ENCODE peak calls at places on chromosomes 11 and 22, in ten cellular contexts. L is skeletal muscle cell, Y is lower leg skin, H is fibroblast of mammary gland, D is ovary, Z is choroid plexus epithelial cell, Q is astrocyte of the spinal cord, N is neural progenitor cell, P is AG10803, T is colonic mucosa. O is an unnamed sample.

GRCh38 chr22:50546326-50547230 is 879 bp downstream of the KLHDC7B start:
- DNase-seq in L (no peak), Y (no peak), H (no peak), D (no peak), Z (no peak), Q (no peak), N (no peak), P (no peak), T (no peak), O (no peak)

GRCh38 chr11:97684486-97685439 is 1295.0 kb downstream of the JRKL start:
- DNase-seq in L (no peak), Y (peak), H (no peak), D (no peak), Z (peak), Q (no peak), N (no peak), P (no peak), T (no peak), O (no peak)

GRCh38 chr11:105100206-105100605 is 39.4 kb downstream of the CARD18 start:
- DNase-seq in L (no peak), Y (no peak), H (no peak), D (no peak), Z (peak), Q (no peak), N (no peak), P (no peak), T (no peak), O (no peak)

GRCh38 chr11:63938481-63939350 is at the start of gene NAA40:
- DNase-seq in L (peak), Y (peak), H (peak), D (peak), Z (peak), Q (peak), N (peak), P (peak), T (peak), O (peak)

GRCh38 chr11:844693-845644 is 2.3 kb downstream of the TSPAN4 start:
- DNase-seq in L (peak), Y (peak), H (peak), D (peak), Z (peak), Q (peak), N (peak), P (peak), T (peak), O (peak)

GRCh38 chr22:23526588-23527315 is 53.3 kb downstream of the IGLL1 start:
- DNase-seq in L (no peak), Y (no peak), H (no peak), D (peak), Z (no peak), Q (no peak), N (no peak), P (no peak), T (no peak), O (no peak)

GRCh38 chr11:126993599-126993998 is 7.0 kb downstream of the KIRREL3 start:
- DNase-seq in L (no peak), Y (no peak), H (no peak), D (no peak), Z (no peak), Q (no peak), N (no peak), P (peak), T (no peak), O (no peak)

GRCh38 chr11:79546366-79546765 is 105.5 kb upstream of the TENM4 start:
- DNase-seq in L (no peak), Y (no peak), H (no peak), D (no peak), Z (no peak), Q (no peak), N (no peak), P (no peak), T (no peak), O (no peak)

GRCh38 chr11:82775218-82775617 is 41.6 kb upstream of the FAM181B start:
- DNase-seq in L (no peak), Y (no peak), H (no peak), D (no peak), Z (no peak), Q (no peak), N (no peak), P (no peak), T (no peak), O (no peak)

GRCh38 chr22:44305455-44305854 is 7.3 kb downstream of the SHISAL1 start:
- DNase-seq in L (no peak), Y (no peak), H (no peak), D (no peak), Z (no peak), Q (no peak), N (no peak), P (no peak), T (no peak), O (no peak)

GRCh38 chr11:77821349-77821851 is 456 bp downstream of the AAMDC start:
- DNase-seq in L (no peak), Y (peak), H (peak), D (peak), Z (peak), Q (peak), N (no peak), P (peak), T (peak), O (no peak)

GRCh38 chr11:112541140-112541901 is 280.7 kb upstream of the PLET1 start:
- DNase-seq in L (no peak), Y (no peak), H (no peak), D (no peak), Z (no peak), Q (no peak), N (no peak), P (no peak), T (no peak), O (no peak)

GRCh38 chr11:108672113-108672512 is 7.2 kb downstream of the DDX10 start:
- DNase-seq in L (no peak), Y (no peak), H (peak), D (no peak), Z (peak), Q (peak), N (peak), P (peak), T (no peak), O (peak)

GRCh38 chr11:62612366-62613274 is at the start of the genes EML3 and ROM1:
- DNase-seq in L (peak), Y (peak), H (peak), D (peak), Z (peak), Q (peak), N (peak), P (peak), T (peak), O (peak)

GRCh38 chr11:4454031-4454430 is 4.9 kb downstream of the OR52K2 start:
- DNase-seq in L (no peak), Y (no peak), H (no peak), D (no peak), Z (no peak), Q (no peak), N (no peak), P (no peak), T (no peak), O (no peak)

GRCh38 chr11:86688398-86689179 is 16.2 kb upstream of the ME3 start:
- DNase-seq in L (no peak), Y (no peak), H (peak), D (no peak), Z (peak), Q (peak), N (no peak), P (peak), T (no peak), O (no peak)

GRCh38 chr11:32168924-32169323 is 78.0 kb downstream of the RCN1 start:
- DNase-seq in L (no peak), Y (no peak), H (no peak), D (no peak), Z (no peak), Q (no peak), N (no peak), P (no peak), T (no peak), O (no peak)

GRCh38 chr22:35195226-35195625 is 62.1 kb upstream of the HMGXB4 start:
- DNase-seq in L (no peak), Y (no peak), H (no peak), D (no peak), Z (no peak), Q (no peak), N (no peak), P (no peak), T (no peak), O (no peak)

GRCh38 chr22:35195821-35196220 is 61.5 kb upstream of the HMGXB4 start:
- DNase-seq in L (no peak), Y (no peak), H (no peak), D (no peak), Z (no peak), Q (no peak), N (no peak), P (no peak), T (no peak), O (no peak)

GRCh38 chr22:35189559-35189958 is 67.7 kb upstream of the HMGXB4 start:
- DNase-seq in L (no peak), Y (no peak), H (no peak), D (no peak), Z (no peak), Q (no peak), N (no peak), P (no peak), T (no peak), O (no peak)

GRCh38 chr22:35192121-35192918 is 65.0 kb upstream of the HMGXB4 start:
- DNase-seq in L (no peak), Y (no peak), H (peak), D (no peak), Z (no peak), Q (no peak), N (no peak), P (no peak), T (no peak), O (no peak)

DNA sequence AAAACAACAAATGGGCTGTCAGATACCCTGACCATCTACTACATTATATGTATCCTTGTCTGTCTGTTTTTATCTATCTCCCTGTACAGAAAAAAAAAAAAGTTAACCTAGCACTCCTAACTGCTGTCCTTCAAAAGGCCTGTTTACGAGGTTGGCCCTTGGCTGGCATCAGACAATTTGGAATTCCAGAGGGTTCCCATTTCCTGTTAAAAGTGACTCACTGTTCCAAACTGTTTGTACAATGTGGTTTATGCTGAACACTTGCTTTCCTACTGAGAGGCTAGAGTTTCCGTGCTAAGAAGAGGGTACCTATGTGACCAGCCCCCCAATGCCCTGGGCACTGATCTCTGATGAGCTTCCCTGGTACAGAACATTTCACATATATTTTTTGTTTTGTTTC is 65.9 kb upstream of the HMGXB4 start:
- DNase-seq in L (no peak), Y (no peak), H (peak), D (no peak), Z (no peak), Q (peak), N (no peak), P (peak), T (no peak), O (peak)
- H3K4me3 ChIP-seq in L (no peak), Y (no peak), H (no peak), D (no peak), Z (no peak), Q (no peak), N (no peak), P (no peak), T (no peak), O (no peak)

GRCh38 chr11:61024938-61025818 is 53.7 kb downstream of the CD6 start:
- DNase-seq in L (no peak), Y (no peak), H (no peak), D (no peak), Z (no peak), Q (no peak), N (no peak), P (no peak), T (no peak), O (no peak)
- H3K4me3 ChIP-seq in L (no peak), Y (no peak), H (no peak), D (no peak), Z (no peak), Q (no peak), N (no peak), P (no peak), T (no peak), O (no peak)

DNA sequence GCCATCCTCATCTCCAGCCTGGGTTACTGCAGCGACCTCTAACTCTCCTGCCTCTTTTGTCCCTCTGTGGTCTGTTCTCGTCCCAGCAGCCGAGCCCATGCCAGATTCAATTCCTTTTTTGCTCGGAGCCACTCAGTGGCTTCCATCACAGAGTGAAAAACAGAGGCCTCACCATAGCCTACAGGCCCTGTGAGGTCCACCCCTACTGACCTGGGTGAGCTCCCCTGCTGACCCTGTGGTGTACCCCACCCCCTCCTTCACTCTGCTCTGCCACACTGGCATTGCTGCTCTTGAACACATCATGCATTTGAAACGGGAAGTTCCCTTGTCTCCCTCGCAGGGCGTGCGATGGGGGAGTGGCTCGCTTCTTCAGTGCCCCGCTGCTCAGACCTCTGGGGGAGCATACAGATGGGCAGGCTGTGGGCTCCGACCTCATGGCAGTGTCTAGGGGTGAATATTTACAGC is 2.1 kb downstream of the AIP start:
- DNase-seq in L (no peak), Y (no peak), H (no peak), D (peak), Z (no peak), Q (no peak), N (no peak), P (no peak), T (peak), O (no peak)
- H3K4me3 ChIP-seq in L (no peak), Y (no peak), H (no peak), D (no peak), Z (no peak), Q (no peak), N (no peak), P (no peak), T (no peak), O (no peak)

GRCh38 chr11:119342023-119342300 is 1.3 kb upstream of the C1QTNF5 start:
- DNase-seq in L (no peak), Y (no peak), H (no peak), D (no peak), Z (no peak), Q (no peak), N (no peak), P (no peak), T (no peak), O (no peak)

GRCh38 chr11:119339581-119340334 is 925 bp downstream of the C1QTNF5 start:
- DNase-seq in L (no peak), Y (no peak), H (peak), D (peak), Z (peak), Q (peak), N (peak), P (peak), T (peak), O (no peak)

GRCh38 chr11:119341222-119342022 is 739 bp upstream of the C1QTNF5 start:
- DNase-seq in L (no peak), Y (no peak), H (no peak), D (no peak), Z (no peak), Q (no peak), N (no peak), P (no peak), T (no peak), O (no peak)

GRCh38 chr11:119338946-119339580 is 1.6 kb downstream of the C1QTNF5 start:
- DNase-seq in L (no peak), Y (no peak), H (no peak), D (no peak), Z (no peak), Q (no peak), N (no peak), P (no peak), T (no peak), O (no peak)

DNA sequence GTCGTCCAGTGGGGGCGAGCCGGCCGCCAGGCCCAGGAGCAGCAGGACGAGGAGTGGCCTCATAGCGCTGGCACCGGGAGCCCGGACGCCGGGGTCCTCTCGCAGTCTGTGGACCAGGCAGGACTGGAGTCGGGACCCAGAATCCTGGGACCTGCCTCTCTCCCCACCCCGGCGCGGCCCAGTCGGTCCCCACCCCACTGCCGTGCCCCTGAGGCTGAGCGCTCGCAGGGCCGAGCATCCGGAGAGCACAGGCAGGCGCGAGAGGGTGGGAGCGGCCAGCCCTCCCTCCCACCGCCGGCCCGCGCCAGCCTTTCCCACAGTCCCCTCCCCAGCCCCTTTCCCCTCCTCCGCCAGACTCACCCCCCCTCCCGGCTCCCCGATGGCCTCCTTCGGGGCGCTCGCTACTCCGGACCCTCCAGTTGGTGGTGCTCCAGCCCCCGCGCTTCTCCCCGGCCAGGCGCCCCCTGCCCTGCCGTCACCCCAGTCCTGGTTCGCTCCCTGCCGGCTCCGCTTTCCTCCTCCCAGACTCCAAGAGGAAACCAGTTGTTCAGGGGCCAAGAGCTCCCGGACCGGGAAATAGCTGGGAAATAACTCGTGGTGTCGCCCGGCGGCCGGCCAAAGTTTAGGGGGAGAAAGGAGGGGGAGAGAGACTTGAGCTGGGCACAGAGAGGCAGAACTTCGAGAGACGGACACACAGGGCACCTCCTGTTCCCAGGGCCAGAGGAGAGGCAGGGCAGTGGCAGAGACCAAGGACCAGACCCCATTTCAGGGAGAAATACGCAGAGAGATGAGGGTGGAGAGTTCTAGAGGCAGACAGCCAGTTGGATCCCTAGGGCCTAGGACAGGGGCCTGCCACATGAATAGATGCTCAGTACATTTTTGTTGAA is at the start of gene C1QTNF5:
- DNase-seq in L (no peak), Y (peak), H (peak), D (peak), Z (peak), Q (peak), N (peak), P (peak), T (peak), O (peak)
- H3K4me3 ChIP-seq in L (peak), Y (peak), H (peak), D (peak), Z (peak), Q (peak), N (peak), P (peak), T (peak), O (peak)

GRCh38 chr11:47003180-47003877 is 66.8 kb downstream of the CSTPP1 start:
- DNase-seq in L (no peak), Y (no peak), H (peak), D (no peak), Z (no peak), Q (no peak), N (no peak), P (peak), T (no peak), O (no peak)

GRCh38 chr11:47005441-47005840 is 68.9 kb downstream of the CSTPP1 start:
- DNase-seq in L (no peak), Y (no peak), H (no peak), D (no peak), Z (peak), Q (no peak), N (no peak), P (no peak), T (no peak), O (no peak)

GRCh38 chr11:47002366-47002765 is 65.8 kb downstream of the CSTPP1 start:
- DNase-seq in L (no peak), Y (no peak), H (no peak), D (no peak), Z (peak), Q (no peak), N (no peak), P (no peak), T (no peak), O (no peak)

GRCh38 chr11:47001666-47002285 is 65.2 kb downstream of the CSTPP1 start:
- DNase-seq in L (no peak), Y (no peak), H (peak), D (no peak), Z (peak), Q (peak), N (peak), P (peak), T (no peak), O (peak)

GRCh38 chr11:47004595-47005033 is 68.1 kb downstream of the CSTPP1 start:
- DNase-seq in L (peak), Y (peak), H (peak), D (peak), Z (peak), Q (peak), N (no peak), P (peak), T (peak), O (peak)
- H3K4me3 ChIP-seq in L (no peak), Y (no peak), H (no peak), D (no peak), Z (no peak), Q (no peak), N (no peak), P (no peak), T (no peak), O (no peak)

GRCh38 chr11:57647960-57648776 is 1.5 kb downstream of the YPEL4 start:
- DNase-seq in L (no peak), Y (no peak), H (no peak), D (peak), Z (no peak), Q (no peak), N (no peak), P (no peak), T (no peak), O (no peak)
- H3K4me3 ChIP-seq in L (peak), Y (no peak), H (peak), D (peak), Z (peak), Q (no peak), N (peak), P (peak), T (no peak), O (peak)

DNA sequence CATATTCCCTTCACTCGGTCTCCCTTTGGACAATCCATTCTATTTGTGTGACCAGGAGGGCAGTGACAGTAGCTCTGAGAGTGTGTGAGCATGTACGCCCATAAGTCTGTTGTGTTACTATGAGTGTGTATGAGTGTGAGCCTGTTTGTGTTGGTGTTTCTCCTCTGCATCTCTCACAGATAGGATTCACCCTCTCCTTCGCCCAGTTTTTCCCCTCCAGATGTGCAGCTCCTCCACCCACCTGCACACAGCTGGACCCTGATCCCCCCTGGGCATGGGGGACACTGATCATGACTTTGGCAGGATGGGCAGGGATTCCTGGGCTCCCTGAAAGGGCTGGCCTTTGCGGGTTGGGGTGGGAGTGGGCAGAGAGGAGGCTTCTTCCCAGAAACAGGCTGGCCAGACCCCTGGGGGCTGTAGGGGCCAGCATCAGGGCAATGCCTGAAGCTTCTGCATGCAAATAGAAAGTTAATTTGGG is 14.5 kb downstream of the PHLDB1 start:
- DNase-seq in L (no peak), Y (no peak), H (no peak), D (no peak), Z (no peak), Q (no peak), N (no peak), P (no peak), T (no peak), O (no peak)
- H3K4me3 ChIP-seq in L (peak), Y (no peak), H (peak), D (peak), Z (peak), Q (peak), N (peak), P (peak), T (peak), O (peak)

GRCh38 chr11:72267956-72268617 is 24.1 kb upstream of the PHOX2A start:
- DNase-seq in L (no peak), Y (no peak), H (no peak), D (no peak), Z (no peak), Q (no peak), N (no peak), P (no peak), T (no peak), O (no peak)
- H3K4me3 ChIP-seq in L (no peak), Y (no peak), H (no peak), D (no peak), Z (no peak), Q (no peak), N (no peak), P (no peak), T (no peak), O (no peak)

GRCh38 chr22:19666663-19667593 is 47.4 kb upstream of the SEPTIN5 start:
- DNase-seq in L (peak), Y (peak), H (peak), D (no peak), Z (peak), Q (peak), N (no peak), P (peak), T (no peak), O (peak)
- H3K4me3 ChIP-seq in L (no peak), Y (no peak), H (no peak), D (no peak), Z (no peak), Q (no peak), N (no peak), P (no peak), T (no peak), O (no peak)